ENCODE peak calls at places on chromosomes 5 and 9, in four cellular contexts. One of them, this sample, is unnamed. For H3K79me2, the result is how much of the 10 kb centered on the place peaks cover.

GRCh38 chr5:120818128-120818527 is 354.0 kb downstream of the PRR16 start:
- DNase-seq in HepG2: no peak
- DNase-seq in HCT116: no peak
- DNase-seq in SK-N-SH: no peak
- DNase-seq in this sample: peak

GRCh38 chr5:162496080-162496808 is 428.7 kb downstream of the GABRG2 start:
- DNase-seq in HepG2: no peak
- DNase-seq in HCT116: no peak
- DNase-seq in SK-N-SH: no peak
- DNase-seq in this sample: no peak

GRCh38 chr5:144194148-144194547 is 23.5 kb downstream of the KCTD16 start:
- DNase-seq in HepG2: no peak
- DNase-seq in HCT116: no peak
- DNase-seq in SK-N-SH: no peak
- DNase-seq in this sample: no peak

GRCh38 chr5:87400305-87400899 is 12.3 kb downstream of the CCNH start:
- DNase-seq in HepG2: peak
- DNase-seq in HCT116: peak
- DNase-seq in SK-N-SH: peak
- DNase-seq in this sample: peak

GRCh38 chr9:14417230-14417629 is 103.3 kb upstream of the NFIB start:
- DNase-seq in HepG2: no peak
- DNase-seq in HCT116: no peak
- DNase-seq in SK-N-SH: no peak
- DNase-seq in this sample: no peak

GRCh38 chr9:124776952-124777645 is at the start of gene OLFML2A:
- DNase-seq in HepG2: no peak
- DNase-seq in HCT116: no peak
- DNase-seq in SK-N-SH: peak
- DNase-seq in this sample: peak

GRCh38 chr5:132100672-132101261 is 27.2 kb downstream of the CSF2 start:
- DNase-seq in HepG2: no peak
- DNase-seq in HCT116: no peak
- DNase-seq in SK-N-SH: no peak
- DNase-seq in this sample: no peak

GRCh38 chr9:134545213-134546211 is 96.1 kb upstream of the COL5A1 start:
- DNase-seq in HepG2: no peak
- DNase-seq in HCT116: no peak
- DNase-seq in SK-N-SH: no peak
- DNase-seq in this sample: no peak

GRCh38 chr9:94783121-94783664 is 56.7 kb downstream of the AOPEP start:
- DNase-seq in HepG2: peak
- DNase-seq in HCT116: peak
- DNase-seq in SK-N-SH: peak
- DNase-seq in this sample: peak

GRCh38 chr5:93246093-93246855 is 334.7 kb downstream of the NR2F1-AS1 start:
- DNase-seq in HepG2: peak
- DNase-seq in HCT116: no peak
- DNase-seq in SK-N-SH: no peak
- DNase-seq in this sample: peak

GRCh38 chr9:90956026-90956810 is 154.6 kb downstream of the SYK start:
- DNase-seq in HepG2: no peak
- DNase-seq in HCT116: no peak
- DNase-seq in SK-N-SH: no peak
- DNase-seq in this sample: no peak

DNA sequence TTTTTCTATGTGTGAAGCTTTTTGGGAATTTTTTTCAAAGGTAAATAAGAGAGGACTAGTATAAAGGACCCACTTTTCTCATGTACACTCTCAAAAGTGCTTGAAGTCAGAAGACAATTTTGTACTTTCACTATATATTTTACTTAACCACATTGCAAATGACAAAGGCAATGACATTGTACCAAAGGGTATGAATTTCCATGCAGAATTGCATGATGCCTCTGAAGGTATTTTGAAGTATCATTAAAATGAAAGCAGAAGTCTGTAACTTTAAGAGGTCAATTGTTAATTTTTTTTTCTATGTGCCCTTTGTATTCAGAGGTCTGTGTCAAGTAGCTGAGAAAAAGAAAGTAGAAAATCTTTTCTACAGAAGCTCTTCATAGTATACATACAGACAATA is 84.7 kb downstream of the ST8SIA4 start:
- DNase-seq in HepG2: no peak
- DNase-seq in HCT116: no peak
- DNase-seq in SK-N-SH: no peak
- DNase-seq in this sample: no peak
- H3K79me2 ChIP-seq in HepG2: under half
- H3K79me2 ChIP-seq in HCT116: under half
- H3K79me2 ChIP-seq in SK-N-SH: under half
- H3K79me2 ChIP-seq in this sample: under half

GRCh38 chr5:179217956-179218355 is 127.3 kb downstream of the ADAMTS2 start:
- DNase-seq in HepG2: no peak
- DNase-seq in HCT116: no peak
- DNase-seq in SK-N-SH: peak
- DNase-seq in this sample: no peak
- TF ChIP-seq REST in HepG2: no peak
- TF ChIP-seq REST in HCT116: no peak
- TF ChIP-seq REST in SK-N-SH: no peak
- TF ChIP-seq REST in this sample: no peak

GRCh38 chr9:86842573-86842972 is 104.7 kb downstream of the GAS1 start:
- DNase-seq in HepG2: no peak
- DNase-seq in HCT116: no peak
- DNase-seq in SK-N-SH: no peak
- DNase-seq in this sample: no peak
- H3K79me2 ChIP-seq in HepG2: under half
- H3K79me2 ChIP-seq in HCT116: under half
- H3K79me2 ChIP-seq in SK-N-SH: under half
- H3K79me2 ChIP-seq in this sample: under half

GRCh38 chr5:151086905-151087360 is 6.1 kb upstream of the TNIP1 start:
- DNase-seq in HepG2: no peak
- DNase-seq in HCT116: no peak
- DNase-seq in SK-N-SH: no peak
- DNase-seq in this sample: no peak
- TF ChIP-seq REST in HepG2: no peak
- TF ChIP-seq REST in HCT116: no peak
- TF ChIP-seq REST in SK-N-SH: no peak
- TF ChIP-seq REST in this sample: no peak

GRCh38 chr5:126936775-126937418 is 93.5 kb downstream of the MARCHF3 start:
- DNase-seq in HepG2: no peak
- DNase-seq in HCT116: no peak
- DNase-seq in SK-N-SH: no peak
- DNase-seq in this sample: no peak

GRCh38 chr5:126938461-126938860 is 91.9 kb downstream of the MARCHF3 start:
- DNase-seq in HepG2: no peak
- DNase-seq in HCT116: no peak
- DNase-seq in SK-N-SH: no peak
- DNase-seq in this sample: no peak

GRCh38 chr5:126937796-126938195 is 92.6 kb downstream of the MARCHF3 start:
- DNase-seq in HepG2: no peak
- DNase-seq in HCT116: no peak
- DNase-seq in SK-N-SH: no peak
- DNase-seq in this sample: no peak

GRCh38 chr5:126941403-126941802 is 89.0 kb downstream of the MARCHF3 start:
- DNase-seq in HepG2: no peak
- DNase-seq in HCT116: no peak
- DNase-seq in SK-N-SH: no peak
- DNase-seq in this sample: no peak

GRCh38 chr5:126939887-126940286 is 90.5 kb downstream of the MARCHF3 start:
- DNase-seq in HepG2: no peak
- DNase-seq in HCT116: no peak
- DNase-seq in SK-N-SH: no peak
- DNase-seq in this sample: no peak
- H3K79me2 ChIP-seq in HepG2: under half
- H3K79me2 ChIP-seq in HCT116: under half
- H3K79me2 ChIP-seq in SK-N-SH: under half
- H3K79me2 ChIP-seq in this sample: under half

DNA sequence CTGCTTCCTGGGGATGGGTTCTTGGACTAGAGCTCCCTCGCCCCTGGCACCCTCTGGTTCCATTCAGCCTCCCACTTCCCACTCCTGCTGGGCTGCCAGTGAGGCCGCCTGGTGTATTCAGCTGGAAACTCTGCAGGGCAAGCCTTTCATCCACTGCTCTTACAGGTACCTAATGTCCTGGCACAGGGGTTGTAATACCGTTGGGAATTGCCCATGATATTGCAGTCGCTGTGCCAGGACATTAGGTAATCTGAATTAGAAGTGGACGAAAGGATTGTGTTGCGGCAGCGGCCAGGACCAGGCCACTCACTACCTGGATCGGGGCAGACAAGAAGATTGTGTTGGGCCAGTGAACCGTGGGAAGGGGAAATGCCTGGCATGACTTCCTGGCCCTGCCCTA is 13.1 kb downstream of the TMOD1 start:
- DNase-seq in HepG2: no peak
- DNase-seq in HCT116: no peak
- DNase-seq in SK-N-SH: no peak
- DNase-seq in this sample: no peak
- TF ChIP-seq REST in HepG2: no peak
- TF ChIP-seq REST in HCT116: no peak
- TF ChIP-seq REST in SK-N-SH: no peak
- TF ChIP-seq REST in this sample: no peak

GRCh38 chr9:38038307-38039089 is 30.5 kb downstream of the SHB start:
- DNase-seq in HepG2: no peak
- DNase-seq in HCT116: no peak
- DNase-seq in SK-N-SH: peak
- DNase-seq in this sample: no peak

GRCh38 chr9:38037981-38038306 is 31.1 kb downstream of the SHB start:
- DNase-seq in HepG2: no peak
- DNase-seq in HCT116: no peak
- DNase-seq in SK-N-SH: no peak
- DNase-seq in this sample: no peak

GRCh38 chr9:38041564-38042267 is 27.3 kb downstream of the SHB start:
- DNase-seq in HepG2: no peak
- DNase-seq in HCT116: no peak
- DNase-seq in SK-N-SH: no peak
- DNase-seq in this sample: no peak

GRCh38 chr9:38039907-38040682 is 28.9 kb downstream of the SHB start:
- DNase-seq in HepG2: no peak
- DNase-seq in HCT116: no peak
- DNase-seq in SK-N-SH: no peak
- DNase-seq in this sample: no peak

GRCh38 chr9:38039090-38039906 is 29.7 kb downstream of the SHB start:
- DNase-seq in HepG2: no peak
- DNase-seq in HCT116: peak
- DNase-seq in SK-N-SH: peak
- DNase-seq in this sample: no peak
- H3K79me2 ChIP-seq in HepG2: half or more
- H3K79me2 ChIP-seq in HCT116: half or more
- H3K79me2 ChIP-seq in SK-N-SH: half or more
- H3K79me2 ChIP-seq in this sample: under half

GRCh38 chr5:71839049-71839834 is 120.2 kb downstream of the CARTPT start:
- DNase-seq in HepG2: no peak
- DNase-seq in HCT116: no peak
- DNase-seq in SK-N-SH: peak
- DNase-seq in this sample: no peak
- TF ChIP-seq REST in HepG2: no peak
- TF ChIP-seq REST in HCT116: no peak
- TF ChIP-seq REST in SK-N-SH: no peak
- TF ChIP-seq REST in this sample: no peak

GRCh38 chr5:16918156-16918555 is 17.9 kb downstream of the MYO10 start:
- DNase-seq in HepG2: no peak
- DNase-seq in HCT116: no peak
- DNase-seq in SK-N-SH: no peak
- DNase-seq in this sample: no peak
- H3K79me2 ChIP-seq in HepG2: under half
- H3K79me2 ChIP-seq in HCT116: half or more
- H3K79me2 ChIP-seq in SK-N-SH: half or more
- H3K79me2 ChIP-seq in this sample: half or more

This sample was measured in GM23338.